ENCODE peak calls at places on chromosomes 3 and 15, in eight cellular contexts. I, K, U, S, D, Q, Y and V are unnamed samples.

GRCh38 chr3:43161684-43162512 is 56.0 kb upstream of the POMGNT2 start:
- DNase-seq in Y (no peak), D (no peak), Q (peak), U (peak), I (no peak), K (peak), S (no peak), V (peak)

GRCh38 chr15:36330598-36330997 is 248.8 kb upstream of the CDIN1 start:
- DNase-seq in K (no peak), I (no peak), D (no peak), S (no peak), U (no peak), Q (no peak), Y (no peak), V (no peak)

GRCh38 chr3:63654246-63654645 is 1.8 kb downstream of the SNTN start:
- DNase-seq in S (no peak), I (no peak), Q (no peak), K (no peak), Y (no peak), D (no peak), U (peak), V (no peak)

GRCh38 chr3:186614597-186615483 is 2.0 kb downstream of the AHSG start:
- DNase-seq in I (peak), K (peak), D (peak), Q (peak), Y (peak), U (peak), S (no peak), V (peak)

GRCh38 chr3:196501316-196502064 is 2.1 kb downstream of the RNF168 start:
- DNase-seq in K (peak), Q (peak), D (peak), S (no peak), Y (no peak), I (no peak), U (peak), V (peak)

GRCh38 chr15:36400936-36401585 is 178.4 kb upstream of the CDIN1 start:
- DNase-seq in S (no peak), D (no peak), I (no peak), K (no peak), Y (no peak), U (peak), Q (no peak), V (no peak)

GRCh38 chr15:37900286-37901221 is 33.9 kb upstream of the TMCO5A start:
- DNase-seq in S (no peak), Y (peak), I (no peak), U (peak), D (no peak), Q (no peak), K (no peak), V (peak)

GRCh38 chr3:170811515-170811914 is 58.5 kb downstream of the RPL22L1 start:
- DNase-seq in K (no peak), U (peak), I (no peak), Q (no peak), Y (no peak), S (no peak), D (no peak), V (peak)

GRCh38 chr3:22713936-22714335 is 489.2 kb upstream of the UBE2E2 start:
- DNase-seq in U (peak), S (no peak), D (no peak), Q (no peak), Y (no peak), K (no peak), I (no peak), V (peak)

GRCh38 chr15:93235926-93236781 is 147.1 kb upstream of the RGMA start:
- DNase-seq in Q (peak), S (no peak), K (no peak), U (no peak), Y (no peak), D (no peak), I (no peak), V (no peak)

GRCh38 chr3:78285032-78285728 is 1245.3 kb downstream of the ROBO2 start:
- DNase-seq in U (no peak), D (no peak), K (no peak), S (no peak), I (no peak), Y (no peak), Q (peak), V (no peak)

GRCh38 chr3:72344256-72345046 is 503.8 kb downstream of the SHQ1 start:
- DNase-seq in Y (no peak), U (peak), I (no peak), D (no peak), S (no peak), K (no peak), Q (no peak), V (no peak)

GRCh38 chr15:47917881-47918280 is 200.6 kb downstream of the SEMA6D start:
- DNase-seq in K (no peak), Y (no peak), D (no peak), S (no peak), Q (no peak), U (no peak), I (no peak), V (no peak)

GRCh38 chr15:82882250-82882928 is 70.1 kb downstream of the HOMER2 start:
- DNase-seq in D (no peak), I (no peak), Q (no peak), K (no peak), U (no peak), S (no peak), Y (no peak), V (no peak)

GRCh38 chr3:28915711-28916481 is 365.0 kb upstream of the RBMS3 start:
- DNase-seq in K (peak), I (no peak), S (no peak), Y (no peak), Q (peak), U (peak), D (no peak), V (no peak)

GRCh38 chr15:74233864-74234597 is 2.1 kb upstream of the CCDC33 start:
- DNase-seq in Q (no peak), Y (no peak), S (no peak), D (no peak), I (no peak), U (no peak), K (no peak), V (no peak)

GRCh38 chr15:68186671-68187397 is 18.3 kb downstream of the CALML4 start:
- DNase-seq in Q (no peak), D (no peak), U (peak), K (peak), Y (no peak), S (no peak), I (no peak), V (no peak)

GRCh38 chr3:142618917-142619401 is 22.8 kb downstream of the PLS1 start:
- DNase-seq in D (no peak), U (peak), Y (peak), S (peak), I (no peak), Q (no peak), K (peak), V (peak)

GRCh38 chr15:66590435-66590834 is 24.6 kb upstream of the LCTL start:
- DNase-seq in I (no peak), U (no peak), D (no peak), Q (no peak), Y (no peak), K (no peak), S (no peak), V (no peak)

GRCh38 chr3:174821477-174821876 is 37.7 kb upstream of the NAALADL2 start:
- DNase-seq in U (peak), S (peak), D (no peak), Q (no peak), I (no peak), Y (no peak), K (no peak), V (no peak)

GRCh38 chr3:134737520-134737919 is 57.5 kb upstream of the EPHB1 start:
- DNase-seq in I (no peak), U (no peak), Y (no peak), S (no peak), D (no peak), Q (no peak), K (no peak), V (no peak)

GRCh38 chr3:171694888-171695287 is 115.4 kb downstream of the PLD1 start:
- DNase-seq in S (no peak), I (no peak), Y (no peak), K (no peak), U (no peak), Q (no peak), D (no peak), V (no peak)

GRCh38 chr3:136929984-136930671 is 27.7 kb upstream of the IL20RB start:
- DNase-seq in Y (no peak), D (no peak), Q (no peak), S (no peak), K (no peak), I (no peak), U (peak), V (peak)

GRCh38 chr3:38454179-38454883 is 641 bp downstream of the ACVR2B start:
- DNase-seq in S (no peak), K (peak), Y (no peak), Q (peak), D (no peak), I (no peak), U (peak), V (peak)

GRCh38 chr15:57273366-57273765 is 102.9 kb upstream of the CGNL1 start:
- DNase-seq in Y (no peak), I (no peak), D (no peak), U (no peak), S (peak), Q (no peak), K (no peak), V (no peak)

GRCh38 chr15:76199106-76200082 is 111.9 kb downstream of the ETFA start:
- DNase-seq in I (no peak), Q (no peak), U (peak), D (no peak), K (no peak), S (no peak), Y (no peak), V (no peak)

GRCh38 chr3:113698891-113699465 is 2.5 kb upstream of the USF3 start:
- DNase-seq in I (no peak), Q (peak), D (no peak), Y (no peak), K (no peak), U (peak), S (no peak), V (no peak)

GRCh38 chr15:83837946-83838571 is 184.1 kb downstream of the ADAMTSL3 start:
- DNase-seq in U (peak), Y (no peak), D (no peak), K (peak), Q (peak), S (no peak), I (no peak), V (peak)

GRCh38 chr3:115931581-115931980 is 308.3 kb downstream of the GAP43 start:
- DNase-seq in Q (no peak), K (no peak), D (no peak), S (no peak), Y (no peak), I (no peak), U (peak), V (no peak)

GRCh38 chr15:76152197-76152596 is 92.4 kb downstream of the TMEM266 start:
- DNase-seq in S (no peak), D (no peak), I (no peak), U (no peak), K (no peak), Q (no peak), Y (no peak), V (no peak)

GRCh38 chr15:47872869-47873301 is 155.6 kb downstream of the SEMA6D start:
- DNase-seq in Y (no peak), I (no peak), K (no peak), Q (no peak), D (no peak), U (peak), S (peak), V (no peak)

GRCh38 chr3:133211449-133211848 is 173.3 kb downstream of the TMEM108 start:
- DNase-seq in Y (no peak), K (peak), D (no peak), Q (peak), S (no peak), I (no peak), U (no peak), V (no peak)

GRCh38 chr3:146159037-146159436 is 1.9 kb downstream of the PLOD2 start:
- DNase-seq in I (no peak), Y (no peak), U (no peak), K (no peak), Q (no peak), D (no peak), S (no peak), V (no peak)

GRCh38 chr3:141275973-141276372 is 44.3 kb downstream of the PXYLP1 start:
- DNase-seq in K (peak), I (no peak), U (peak), Y (no peak), S (no peak), D (no peak), Q (no peak), V (no peak)

GRCh38 chr3:159080821-159081220 is 279.0 kb downstream of the MFSD1 start:
- DNase-seq in Q (no peak), D (no peak), Y (no peak), S (no peak), K (no peak), U (no peak), I (no peak), V (no peak)

GRCh38 chr3:15319575-15319974 is 12.8 kb downstream of the SH3BP5 start:
- DNase-seq in Q (no peak), K (no peak), Y (no peak), D (no peak), U (peak), S (no peak), I (no peak), V (no peak)

GRCh38 chr15:40647523-40647922 is 47.5 kb upstream of the RAD51 start:
- DNase-seq in Y (no peak), D (no peak), Q (no peak), S (no peak), I (no peak), K (no peak), U (no peak), V (no peak)